ENCODE peak calls at places on chromosomes 1 and 21, in six cellular contexts. K is GM23248, W is neural progenitor cell, C is K562, J is GM23338, D is mesendoderm. B is an unnamed sample.

GRCh38 chr1:53176452-53177344 is 19.9 kb upstream of the CPT2 start:
- DNase-seq in K (peak), W (no peak), C (no peak), J (no peak), D (no peak), B (peak)

GRCh38 chr1:84146375-84147032 is 2.4 kb downstream of the PRKACB start:
- DNase-seq in K (peak), W (no peak), C (no peak), J (no peak), D (no peak), B (no peak)

GRCh38 chr21:29105218-29105617 is 25.2 kb upstream of the MAP3K7CL start:
- DNase-seq in K (peak), W (no peak), C (no peak), J (no peak), D (peak), B (peak)

GRCh38 chr1:229388876-229389580 is 44.9 kb downstream of the ACTA1 start:
- DNase-seq in K (peak), W (no peak), C (no peak), J (no peak), D (no peak), B (no peak)

GRCh38 chr21:37670883-37671282 is 245.4 kb downstream of the KCNJ6 start:
- DNase-seq in K (peak), W (no peak), C (no peak), J (no peak), D (no peak), B (no peak)

GRCh38 chr1:235074335-235075120 is 54.1 kb downstream of the TOMM20 start:
- DNase-seq in K (peak), W (peak), C (no peak), J (peak), D (peak), B (peak)

GRCh38 chr1:64062941-64063581 is 140.4 kb upstream of the UBE2U start:
- DNase-seq in K (peak), W (no peak), C (no peak), J (no peak), D (no peak), B (no peak)

GRCh38 chr1:225835752-225836151 is 25.8 kb downstream of the EPHX1 start:
- DNase-seq in K (peak), W (no peak), C (no peak), J (no peak), D (no peak), B (no peak)

GRCh38 chr21:17231124-17231523 is 281.7 kb upstream of the CXADR start:
- DNase-seq in K (no peak), W (no peak), C (no peak), J (no peak), D (no peak), B (no peak)

GRCh38 chr1:182143825-182144661 is 82.5 kb upstream of the ZNF648 start:
- DNase-seq in K (peak), W (peak), C (no peak), J (no peak), D (peak), B (peak)

GRCh38 chr1:983736-984475 is 2.0 kb upstream of the PERM1 start:
- DNase-seq in K (peak), W (peak), C (peak), J (peak), D (peak), B (peak)

GRCh38 chr21:19268634-19269138 is 865.1 kb upstream of the TMPRSS15 start:
- DNase-seq in K (no peak), W (no peak), C (no peak), J (no peak), D (no peak), B (no peak)

GRCh38 chr1:209485167-209485566 is 98.3 kb upstream of the CAMK1G start:
- DNase-seq in K (peak), W (no peak), C (no peak), J (no peak), D (no peak), B (peak)

GRCh38 chr21:44299458-44300261 is at the start of gene PFKL:
- DNase-seq in K (peak), W (peak), C (peak), J (peak), D (peak), B (peak)

GRCh38 chr1:175132456-175132855 is 60.1 kb downstream of the KIAA0040 start:
- DNase-seq in K (peak), W (no peak), C (no peak), J (no peak), D (no peak), B (no peak)

GRCh38 chr1:218304281-218305039 is 19.4 kb downstream of the RRP15 start:
- DNase-seq in K (no peak), W (peak), C (peak), J (no peak), D (peak), B (no peak)

GRCh38 chr21:16741228-16741665 is 771.6 kb upstream of the CXADR start:
- DNase-seq in K (no peak), W (no peak), C (no peak), J (no peak), D (no peak), B (no peak)

GRCh38 chr1:203197625-203198024 is 11.1 kb upstream of the CHI3L1 start:
- DNase-seq in K (peak), W (no peak), C (no peak), J (no peak), D (peak), B (peak)

GRCh38 chr1:181469829-181470228 is 13.5 kb upstream of the CACNA1E start:
- DNase-seq in K (peak), W (no peak), C (peak), J (no peak), D (peak), B (peak)

GRCh38 chr1:31614538-31615005 is 2.9 kb upstream of the HCRTR1 start:
- DNase-seq in K (no peak), W (no peak), C (no peak), J (no peak), D (peak), B (no peak)

GRCh38 chr1:238485906-238486219 is 595.1 kb upstream of the ZP4 start:
- DNase-seq in K (peak), W (no peak), C (no peak), J (peak), D (peak), B (peak)

GRCh38 chr1:112209493-112209892 is 186.5 kb upstream of the CTTNBP2NL start:
- DNase-seq in K (no peak), W (no peak), C (no peak), J (no peak), D (no peak), B (no peak)

GRCh38 chr1:215710340-215710971 is 143.4 kb downstream of the KCTD3 start:
- DNase-seq in K (peak), W (peak), C (peak), J (peak), D (peak), B (peak)

GRCh38 chr1:201217851-201218250 is 27.2 kb downstream of the IGFN1 start:
- DNase-seq in K (no peak), W (no peak), C (no peak), J (no peak), D (no peak), B (no peak)

GRCh38 chr1:6489799-6490180 is 1.7 kb downstream of the PLEKHG5 start:
- DNase-seq in K (peak), W (peak), C (peak), J (peak), D (peak), B (peak)

GRCh38 chr1:56355918-56356317 is 223.4 kb downstream of the PLPP3 start:
- DNase-seq in K (no peak), W (no peak), C (no peak), J (no peak), D (no peak), B (no peak)

GRCh38 chr21:45469273-45470086 is 64.5 kb downstream of the COL18A1 start:
- DNase-seq in K (no peak), W (peak), C (no peak), J (no peak), D (no peak), B (peak)
- H3K4me2 ChIP-seq in K (no peak), W (peak), C (no peak), J (no peak), D (no peak), B (peak)

DNA sequence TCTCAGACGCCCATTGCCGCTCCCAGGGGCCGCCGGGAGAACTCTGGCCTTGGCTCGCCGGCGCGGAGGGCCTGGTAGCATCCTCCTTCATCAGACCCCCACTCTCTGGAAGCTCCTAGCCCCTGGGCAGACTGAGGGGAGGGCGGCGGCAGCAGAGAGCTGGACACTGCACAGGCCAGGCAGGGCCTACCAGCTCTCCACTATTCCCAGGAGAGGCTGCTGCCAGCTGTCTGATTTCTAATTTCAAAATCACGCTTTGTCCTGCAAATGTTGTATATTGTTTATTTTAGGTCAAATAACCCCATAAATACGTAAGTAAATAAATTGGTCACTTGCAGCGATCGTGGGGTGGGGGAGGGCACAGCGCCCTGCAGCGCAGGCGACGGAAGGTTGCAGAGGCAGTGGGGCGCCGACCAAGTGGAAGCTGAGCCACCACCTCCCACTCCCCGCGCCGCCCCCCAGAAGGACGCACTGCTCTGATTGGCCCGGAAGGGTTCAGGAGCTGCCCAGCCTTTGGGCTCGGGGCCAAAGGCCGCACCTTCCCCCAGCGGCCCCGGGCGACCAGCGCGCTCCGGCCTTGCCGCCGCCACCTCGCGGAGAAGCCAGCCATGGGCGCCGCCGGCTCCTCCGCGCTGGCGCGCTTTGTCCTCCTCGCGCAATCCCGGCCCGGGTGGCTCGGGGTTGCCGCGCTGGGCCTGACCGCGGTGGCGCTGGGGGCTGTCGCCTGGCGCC is at the start of gene MTARC1:
- DNase-seq in K (peak), W (peak), C (no peak), J (peak), D (peak), B (peak)
- H3K4me2 ChIP-seq in K (peak), W (peak), C (no peak), J (peak), D (peak), B (peak)

DNA sequence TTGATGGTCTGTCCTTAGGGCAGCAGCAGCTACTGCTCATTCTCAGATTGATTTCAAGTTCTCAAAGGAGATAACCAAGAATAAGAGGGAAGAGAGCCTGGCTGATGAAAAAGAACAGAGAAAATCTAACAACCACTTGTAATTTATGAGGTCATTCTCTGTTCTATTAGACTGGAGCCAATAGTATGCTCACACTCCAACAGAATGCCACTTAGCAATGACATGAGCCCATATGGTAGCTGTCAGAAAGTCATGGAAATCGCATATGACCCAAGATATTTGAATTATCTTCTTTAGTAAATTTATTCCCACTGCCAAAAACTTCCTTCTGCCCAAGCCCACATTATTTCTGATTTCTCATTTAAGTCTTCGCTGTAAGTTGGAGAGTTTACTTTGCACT is 53.7 kb upstream of the PLA2G4A start:
- DNase-seq in K (no peak), W (no peak), C (no peak), J (no peak), D (no peak), B (no peak)
- H3K4me2 ChIP-seq in K (no peak), W (no peak), C (no peak), J (no peak), D (no peak), B (no peak)

GRCh38 chr1:145995964-145996432 is 381 bp downstream of the TXNIP start:
- DNase-seq in K (peak), W (peak), C (peak), J (peak), D (no peak), B (no peak)

GRCh38 chr1:145997156-145998023 is 1.0 kb upstream of the TXNIP start:
- DNase-seq in K (no peak), W (no peak), C (no peak), J (peak), D (peak), B (no peak)

GRCh38 chr1:146001734-146002133 is 5.4 kb upstream of the TXNIP start:
- DNase-seq in K (no peak), W (no peak), C (no peak), J (no peak), D (no peak), B (no peak)

GRCh38 chr1:145996433-145997155 is at the start of gene TXNIP:
- DNase-seq in K (peak), W (peak), C (peak), J (peak), D (peak), B (peak)

DNA sequence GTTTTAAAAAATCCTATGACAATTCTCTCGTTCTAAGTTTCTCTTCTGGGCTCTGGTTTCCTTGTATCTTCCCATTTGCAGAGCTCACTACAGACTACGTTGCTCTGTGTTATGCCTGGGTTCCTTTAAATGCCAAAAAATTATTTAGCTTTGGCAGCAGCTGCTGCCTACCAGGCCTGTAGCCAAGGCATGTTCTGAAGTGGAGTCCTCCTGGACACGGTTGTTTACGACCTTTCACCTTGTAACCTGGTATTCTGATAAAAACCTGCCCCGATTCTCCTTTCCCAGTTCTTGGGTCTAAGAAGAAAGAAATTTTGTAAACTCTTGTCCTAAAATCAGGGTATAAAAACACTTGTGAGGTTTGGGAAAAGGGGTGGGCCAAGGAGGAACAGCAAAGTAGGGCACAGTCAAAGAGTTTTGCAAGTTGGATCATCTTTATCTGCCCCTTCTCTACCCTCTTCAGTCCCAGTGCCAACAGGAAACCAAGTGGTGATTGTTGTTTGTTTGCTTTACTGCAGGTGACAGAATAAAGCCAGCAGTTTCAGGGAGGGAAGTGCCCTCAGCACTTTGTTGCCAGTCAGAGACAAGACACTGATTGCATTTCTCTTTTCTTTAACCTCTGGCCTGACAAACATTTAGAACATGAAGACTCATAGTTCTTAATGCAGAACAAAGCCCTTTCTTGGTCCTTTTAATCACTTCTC is 3.1 kb upstream of the TXNIP start:
- DNase-seq in K (no peak), W (no peak), C (no peak), J (no peak), D (no peak), B (no peak)
- H3K4me2 ChIP-seq in K (no peak), W (peak), C (no peak), J (no peak), D (no peak), B (peak)

DNA sequence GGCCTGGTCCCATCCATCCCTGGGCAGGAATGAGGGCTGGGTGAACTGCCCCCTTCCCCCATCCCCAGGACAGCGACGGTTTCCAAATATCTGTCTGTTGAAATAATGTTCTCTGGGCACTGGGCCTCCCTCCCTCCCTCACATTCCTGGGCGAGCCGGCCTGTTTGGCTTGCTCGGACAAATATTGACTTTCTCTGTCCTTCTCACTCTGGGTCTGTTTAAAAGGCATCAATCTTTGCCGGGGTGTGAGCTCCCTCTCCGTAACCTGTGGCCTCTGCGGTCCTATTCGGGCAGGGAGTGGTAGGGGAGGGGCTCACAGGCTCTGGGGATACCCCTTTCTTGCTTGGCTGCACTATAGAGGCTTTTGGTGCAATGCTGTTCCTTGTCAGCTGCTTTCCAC is 40.2 kb downstream of the FOXD2 start:
- DNase-seq in K (no peak), W (no peak), C (no peak), J (no peak), D (no peak), B (peak)
- H3K4me2 ChIP-seq in K (no peak), W (no peak), C (no peak), J (no peak), D (no peak), B (peak)

GRCh38 chr1:152167835-152168534 is 9.0 kb upstream of the RPTN start:
- DNase-seq in K (peak), W (no peak), C (no peak), J (no peak), D (peak), B (no peak)

GRCh38 chr1:152168535-152168868 is 9.5 kb upstream of the RPTN start:
- DNase-seq in K (peak), W (no peak), C (no peak), J (no peak), D (no peak), B (no peak)

GRCh38 chr1:152166966-152167365 is 7.9 kb upstream of the RPTN start:
- DNase-seq in K (no peak), W (no peak), C (no peak), J (no peak), D (no peak), B (no peak)

GRCh38 chr1:152169356-152170025 is 10.5 kb upstream of the RPTN start:
- DNase-seq in K (no peak), W (no peak), C (no peak), J (no peak), D (no peak), B (no peak)

GRCh38 chr1:152170287-152170933 is 11.4 kb upstream of the RPTN start:
- DNase-seq in K (no peak), W (no peak), C (no peak), J (no peak), D (no peak), B (no peak)
- H3K4me2 ChIP-seq in K (no peak), W (no peak), C (no peak), J (no peak), D (no peak), B (no peak)

DNA sequence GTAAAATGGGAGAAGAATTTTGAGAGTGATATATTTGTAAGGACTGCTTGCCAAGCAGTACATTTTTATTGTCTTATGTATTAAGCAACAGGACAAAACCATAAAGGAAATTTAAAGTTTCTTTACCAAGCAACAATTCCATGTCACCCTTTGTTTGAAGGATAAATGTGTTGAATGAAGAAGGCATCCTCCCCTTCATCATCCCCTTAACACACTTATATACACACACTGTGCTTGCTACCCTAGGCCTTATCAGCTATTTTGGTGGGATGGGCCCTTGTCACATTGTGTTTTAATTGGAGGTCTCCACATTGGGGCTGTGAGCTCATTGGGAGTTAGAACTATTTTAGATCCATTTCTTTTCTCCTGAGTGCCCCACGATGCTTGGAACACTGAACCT is 1.9 kb downstream of the VANGL1 start:
- DNase-seq in K (no peak), W (no peak), C (no peak), J (no peak), D (no peak), B (no peak)
- H3K4me2 ChIP-seq in K (peak), W (peak), C (peak), J (peak), D (peak), B (peak)

GRCh38 chr1:12369258-12369657 is 139.4 kb downstream of the VPS13D start:
- DNase-seq in K (no peak), W (no peak), C (no peak), J (no peak), D (no peak), B (no peak)
- H3K4me2 ChIP-seq in K (no peak), W (peak), C (no peak), J (no peak), D (no peak), B (no peak)

DNA sequence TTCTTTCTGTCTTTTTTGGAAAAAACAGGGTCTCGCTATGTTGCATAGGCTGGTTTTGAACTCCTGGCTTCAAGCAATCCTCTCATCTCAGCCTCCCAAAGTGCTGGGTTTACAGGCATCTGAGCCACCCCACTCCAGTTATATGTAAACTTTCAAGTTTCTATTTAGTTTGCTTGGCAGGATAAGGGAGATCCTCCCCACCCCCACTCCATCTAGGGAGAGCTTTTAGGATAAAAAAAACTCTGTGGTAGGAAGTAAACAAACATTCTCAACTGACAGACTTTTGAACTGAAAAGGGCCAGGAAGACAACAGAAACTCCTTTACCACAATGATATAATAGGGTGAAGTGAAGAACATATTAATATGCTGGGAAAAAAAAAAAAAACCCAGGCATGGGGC is 41.0 kb upstream of the ZNF326 start:
- DNase-seq in K (no peak), W (no peak), C (no peak), J (no peak), D (no peak), B (no peak)
- H3K4me2 ChIP-seq in K (peak), W (no peak), C (no peak), J (no peak), D (no peak), B (no peak)

GRCh38 chr1:21337010-21337437 is 46.8 kb upstream of the ECE1 start:
- DNase-seq in K (no peak), W (no peak), C (no peak), J (no peak), D (no peak), B (no peak)
- H3K4me2 ChIP-seq in K (no peak), W (no peak), C (no peak), J (no peak), D (no peak), B (peak)